ENCODE peak calls at places on chromosomes 12 and 14, in four cellular contexts. L, X, I and B are unnamed samples.
A peak's percentile ranks its signal among the peaks of the same experiment; 100 is the strongest.

GRCh38 chr12:107405436-107405835 is 280.2 kb upstream of the PWP1 start:
- DNase-seq in X (no peak), L (no peak), I (no peak), B (no peak)

GRCh38 chr12:110591508-110592051 is 8.5 kb upstream of the PPTC7 start:
- DNase-seq in X (no peak), I (no peak), L (no peak), B (no peak)

GRCh38 chr12:111201036-111201435 is 167.9 kb downstream of the PHETA1 start:
- DNase-seq in I (no peak), X (no peak), L (peak; percentile 38), B (no peak)

GRCh38 chr12:109877504-109878246 is 2.7 kb downstream of the GLTP start:
- DNase-seq in X (no peak), I (no peak), L (no peak), B (no peak)

GRCh38 chr12:54415223-54415929 is 3.7 kb downstream of the ITGA5 start:
- DNase-seq in I (no peak), X (no peak), L (no peak), B (no peak)

GRCh38 chr12:20463920-20464524 is 95.7 kb downstream of the PDE3A start:
- DNase-seq in I (no peak), X (no peak), L (peak; percentile 33), B (no peak)

GRCh38 chr12:7108042-7108927 is 729 bp downstream of the C1RL start:
- DNase-seq in L (no peak), X (peak; percentile 94), I (peak; percentile 73), B (peak; percentile 85)

GRCh38 chr12:29048787-29049186 is 100.3 kb upstream of the FAR2 start:
- DNase-seq in X (no peak), L (no peak), I (no peak), B (no peak)

GRCh38 chr12:84069699-84070098 is 842.9 kb downstream of the SLC6A15 start:
- DNase-seq in L (no peak), I (no peak), X (no peak), B (no peak)

GRCh38 chr14:55705651-55706340 is 125.8 kb downstream of the KTN1 start:
- DNase-seq in L (no peak), I (peak; percentile 64), X (peak; percentile 82), B (no peak)

GRCh38 chr14:23093993-23094665 is 807 bp downstream of the ACIN1 start:
- DNase-seq in X (no peak), I (no peak), L (no peak), B (peak; percentile 45)

GRCh38 chr12:67651380-67651695 is 2.8 kb downstream of the DYRK2 start:
- DNase-seq in L (peak; percentile 35), I (no peak), X (no peak), B (no peak)

GRCh38 chr12:51218607-51219161 is 822 bp upstream of the POU6F1 start:
- DNase-seq in L (no peak), I (no peak), X (no peak), B (no peak)

GRCh38 chr12:69239922-69240624 is 704 bp downstream of the CPSF6 start:
- DNase-seq in L (peak; percentile 60), I (peak; percentile 60), X (peak; percentile 82), B (peak; percentile 79)

GRCh38 chr12:118187746-118188390 is 51.9 kb downstream of the PEBP1 start:
- DNase-seq in I (no peak), L (no peak), X (no peak), B (no peak)

GRCh38 chr12:38998887-38999482 is 93.6 kb upstream of the CPNE8 start:
- DNase-seq in L (peak; percentile 27), X (no peak), I (no peak), B (no peak)

GRCh38 chr14:65035049-65035448 is 48.4 kb downstream of the FNTB start:
- DNase-seq in L (no peak), I (no peak), X (peak; percentile 68), B (no peak)

GRCh38 chr14:69547701-69548348 is 26.8 kb downstream of the CCDC177 start:
- DNase-seq in I (no peak), X (no peak), L (peak; percentile 68), B (no peak)

GRCh38 chr14:33914676-33915516 is 36.0 kb downstream of the EGLN3 start:
- DNase-seq in L (peak; percentile 39), I (no peak), X (no peak), B (no peak)

GRCh38 chr12:83042441-83043215 is 355.9 kb downstream of the TMTC2 start:
- DNase-seq in X (no peak), I (no peak), L (peak; percentile 47), B (no peak)
- H3K27ac ChIP-seq in X (no peak overlapping the region), I (no peak overlapping the region), L (no peak overlapping the region), B (no peak overlapping the region)

GRCh38 chr14:99190696-99191662 is 81.0 kb downstream of the BCL11B start:
- DNase-seq in I (no peak), X (no peak), L (peak; percentile 24), B (no peak)
- TF ChIP-seq CTCF in I (no peak), X (no peak), L (peak; percentile 20), B (no peak)

DNA sequence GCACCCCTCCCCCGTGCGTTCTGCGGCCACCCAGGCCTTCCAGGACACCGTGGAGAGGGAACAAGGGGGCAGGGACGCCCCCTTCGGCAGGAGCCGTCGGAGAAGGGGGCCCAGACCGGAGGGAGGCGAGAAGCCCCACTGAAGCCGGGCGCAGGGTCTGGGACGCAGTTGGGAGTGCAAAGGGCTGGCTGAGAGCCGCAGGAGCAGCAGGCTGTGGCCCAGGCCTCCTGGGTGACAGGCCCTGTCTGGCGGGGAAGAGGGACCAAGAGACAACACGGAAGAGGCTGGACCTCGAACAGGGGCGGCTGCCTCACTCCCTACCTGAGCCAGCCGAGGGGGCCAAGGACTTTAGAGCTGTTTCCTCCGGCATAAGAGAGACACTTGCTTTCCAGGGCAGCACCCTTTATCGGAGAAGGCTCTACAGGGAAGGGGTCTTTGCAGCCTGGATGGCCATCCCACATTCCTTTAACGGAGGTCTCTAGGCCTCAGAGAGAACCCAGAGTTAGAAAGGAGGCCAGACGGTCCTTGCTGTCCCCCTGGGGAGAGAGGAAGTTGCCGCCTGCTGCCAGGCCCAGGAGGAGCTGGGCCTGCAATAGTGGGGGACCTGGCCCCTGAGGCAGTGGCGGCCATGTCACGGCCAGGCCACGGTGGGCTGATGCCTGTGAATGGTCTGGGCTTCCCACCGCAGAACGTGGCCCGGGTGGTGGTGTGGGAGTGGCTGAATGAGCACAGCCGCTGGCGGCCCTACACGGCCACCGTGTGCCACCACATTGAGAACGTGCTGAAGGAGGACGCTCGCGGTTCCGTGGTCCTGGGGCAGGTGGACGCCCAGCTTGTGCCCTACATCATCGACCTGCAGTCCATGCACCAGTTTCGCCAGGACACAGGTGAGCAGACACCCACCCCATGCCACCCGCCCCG is 1.3 kb downstream of the DTX1 start:
- DNase-seq in X (peak; percentile 63), I (no peak), L (no peak), B (no peak)
- H3K27ac ChIP-seq in X (no peak overlapping the region), I (peak overlapping the region; percentile 6), L (no peak overlapping the region), B (no peak overlapping the region)

GRCh38 chr14:79407572-79407971 is 803.7 kb downstream of the DIO2 start:
- DNase-seq in I (no peak), X (no peak), L (no peak), B (no peak)

GRCh38 chr14:79405511-79405910 is 805.8 kb downstream of the DIO2 start:
- DNase-seq in I (no peak), X (no peak), L (no peak), B (no peak)

GRCh38 chr14:79404874-79405273 is 806.4 kb downstream of the DIO2 start:
- DNase-seq in L (no peak), I (no peak), X (no peak), B (no peak)

GRCh38 chr14:79411403-79412174 is 799.7 kb downstream of the DIO2 start:
- DNase-seq in L (no peak), X (no peak), I (no peak), B (no peak)

GRCh38 chr14:79408696-79409095 is 802.6 kb downstream of the DIO2 start:
- DNase-seq in I (no peak), X (no peak), L (no peak), B (no peak)
- TF ChIP-seq CTCF in I (no peak), X (no peak), L (no peak), B (no peak)

GRCh38 chr12:13900718-13901117 is 80.7 kb downstream of the GRIN2B start:
- DNase-seq in I (no peak), X (no peak), L (no peak), B (no peak)

GRCh38 chr12:13905795-13906194 is 75.6 kb downstream of the GRIN2B start:
- DNase-seq in L (no peak), I (no peak), X (no peak), B (no peak)
- H3K27ac ChIP-seq in L (no peak overlapping the region), I (no peak overlapping the region), X (no peak overlapping the region), B (no peak overlapping the region)

GRCh38 chr12:57737467-57738141 is 938 bp downstream of the AGAP2 start:
- DNase-seq in L (peak; percentile 60), X (no peak), I (no peak), B (no peak)
- TF ChIP-seq CTCF in L (peak; percentile 56), X (no peak), I (no peak), B (no peak)

GRCh38 chr12:132605892-132606291 is 4.5 kb downstream of the LRCOL1 start:
- DNase-seq in L (no peak), X (no peak), I (no peak), B (no peak)
- H3K27ac ChIP-seq in L (no peak overlapping the region), X (no peak overlapping the region), I (no peak overlapping the region), B (no peak overlapping the region)